ENCODE peak calls at places on chromosomes 5 and 9, in nine cellular contexts. L is gastrocnemius medialis; K is progenitor cell of endocrine pancreas; F is breast epithelium; Z is tibial nerve; R is heart right ventricle; Q is nephron progenitor cell; H is CD4-positive, alpha-beta T cell; J is WTC11. S is an unnamed sample.

GRCh38 chr9:6902423-6902822 is 144.7 kb downstream of the KDM4C start:
- DNase-seq in L (no peak), K (no peak), F (no peak), Z (no peak), R (no peak), Q (no peak), H (no peak), J (no peak), S (no peak)

GRCh38 chr9:135448570-135449180 is 30.9 kb upstream of the PPP1R26 start:
- DNase-seq in L (no peak), K (no peak), F (no peak), Z (no peak), R (no peak), Q (no peak), H (no peak), J (no peak), S (no peak)

GRCh38 chr9:110742741-110743371 is 74.3 kb downstream of the MUSK start:
- DNase-seq in L (no peak), K (no peak), F (no peak), Z (no peak), R (no peak), Q (no peak), H (no peak), J (peak; percentile 19), S (no peak)

GRCh38 chr9:109088221-109088620 is 31.5 kb downstream of the TMEM245 start:
- DNase-seq in L (no peak), K (no peak), F (no peak), Z (no peak), R (no peak), Q (no peak), H (no peak), J (no peak), S (no peak)

GRCh38 chr5:38497946-38498345 is 58.5 kb downstream of the LIFR start:
- DNase-seq in L (no peak), K (no peak), F (no peak), Z (no peak), R (no peak), Q (no peak), H (no peak), J (no peak), S (no peak)

GRCh38 chr9:130871395-130872057 is 25.1 kb downstream of the QRFP start:
- DNase-seq in L (no peak), K (no peak), F (no peak), Z (no peak), R (no peak), Q (no peak), H (no peak), J (no peak), S (no peak)

GRCh38 chr5:43207601-43208000 is 15.6 kb downstream of the NIM1K start:
- DNase-seq in L (no peak), K (no peak), F (no peak), Z (no peak), R (no peak), Q (no peak), H (no peak), J (no peak), S (no peak)

GRCh38 chr9:121321039-121321503 is 49.0 kb downstream of the STOM start:
- DNase-seq in L (no peak), K (no peak), F (no peak), Z (no peak), R (no peak), Q (no peak), H (no peak), J (no peak), S (no peak)

GRCh38 chr9:106758911-106759310 is 104.1 kb upstream of the ZNF462 start:
- DNase-seq in L (no peak), K (no peak), F (no peak), Z (no peak), R (no peak), Q (no peak), H (no peak), J (no peak), S (no peak)

GRCh38 chr5:146344155-146345118 is 5.8 kb downstream of the POU4F3 start:
- DNase-seq in L (no peak), K (no peak), F (no peak), Z (no peak), R (peak; percentile 18), Q (peak; percentile 78), H (no peak), J (peak; percentile 91), S (no peak)

GRCh38 chr5:178208540-178209227 is 4.4 kb downstream of the HNRNPAB start:
- DNase-seq in L (no peak), K (no peak), F (peak; percentile 12), Z (no peak), R (no peak), Q (no peak), H (no peak), J (peak; percentile 9), S (no peak)
- TF ChIP-seq CTCF in L (no peak), K (peak; percentile 32), F (no peak), Z (no peak), R (no peak), Q (peak; percentile 17), H (no peak), J (no peak), S (no peak)

GRCh38 chr5:180621311-180621710 is 28.1 kb downstream of the FLT4 start:
- DNase-seq in L (no peak), K (no peak), F (no peak), Z (no peak), R (no peak), Q (no peak), H (no peak), J (no peak), S (no peak)

GRCh38 chr5:180619563-180619915 is 28.2 kb upstream of the SCGB3A1 start:
- DNase-seq in L (no peak), K (no peak), F (no peak), Z (no peak), R (no peak), Q (no peak), H (no peak), J (no peak), S (no peak)

GRCh38 chr5:180620014-180620413 is 28.7 kb upstream of the SCGB3A1 start:
- DNase-seq in L (no peak), K (no peak), F (no peak), Z (no peak), R (no peak), Q (no peak), H (no peak), J (no peak), S (no peak)

GRCh38 chr5:180618487-180618829 is 27.2 kb upstream of the SCGB3A1 start:
- DNase-seq in L (no peak), K (no peak), F (no peak), Z (no peak), R (no peak), Q (no peak), H (no peak), J (no peak), S (no peak)

DNA sequence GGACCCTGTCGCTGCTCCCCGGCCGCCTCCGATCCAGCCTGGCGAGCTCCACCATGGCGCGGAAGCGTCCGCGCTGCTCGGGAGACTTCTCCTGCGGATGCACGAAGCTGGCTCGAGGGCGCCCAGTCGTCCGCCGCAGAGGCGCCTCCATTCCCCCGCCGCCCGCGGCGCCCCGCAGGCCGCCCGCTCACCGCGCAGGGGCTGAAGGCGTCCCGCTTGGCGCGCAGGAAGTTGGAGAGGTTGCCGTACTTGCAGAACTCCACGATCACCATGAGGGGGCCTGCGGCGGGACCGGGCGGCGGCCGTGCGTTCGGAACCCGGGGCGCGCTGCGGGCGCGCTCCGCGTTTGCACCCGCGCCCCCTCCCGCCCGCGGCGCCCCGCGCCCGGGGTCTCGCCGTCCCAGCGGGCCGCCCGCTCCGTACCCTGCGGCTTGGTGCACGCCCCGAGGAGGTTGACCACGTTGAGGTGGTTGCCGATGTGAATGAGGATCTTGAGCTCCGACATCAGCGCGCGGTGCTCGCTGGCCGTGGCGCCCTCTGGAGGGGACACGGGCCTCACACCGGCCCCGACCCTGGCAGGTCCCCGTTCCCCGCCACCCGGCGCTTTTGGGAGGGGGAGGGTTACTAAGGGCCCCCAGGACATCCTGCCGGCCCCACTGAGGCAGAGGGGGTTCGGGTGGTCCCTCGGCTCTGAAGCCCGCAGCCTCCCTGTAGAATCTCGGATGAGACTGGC is 27.7 kb upstream of the SCGB3A1 start:
- DNase-seq in L (no peak), K (peak; percentile 44), F (no peak), Z (no peak), R (no peak), Q (peak; percentile 79), H (no peak), J (peak; percentile 76), S (peak; percentile 44)
- TF ChIP-seq CTCF in L (no peak), K (peak; percentile 64), F (no peak), Z (no peak), R (no peak), Q (peak; percentile 45), H (no peak), J (peak; percentile 36), S (no peak)

DNA sequence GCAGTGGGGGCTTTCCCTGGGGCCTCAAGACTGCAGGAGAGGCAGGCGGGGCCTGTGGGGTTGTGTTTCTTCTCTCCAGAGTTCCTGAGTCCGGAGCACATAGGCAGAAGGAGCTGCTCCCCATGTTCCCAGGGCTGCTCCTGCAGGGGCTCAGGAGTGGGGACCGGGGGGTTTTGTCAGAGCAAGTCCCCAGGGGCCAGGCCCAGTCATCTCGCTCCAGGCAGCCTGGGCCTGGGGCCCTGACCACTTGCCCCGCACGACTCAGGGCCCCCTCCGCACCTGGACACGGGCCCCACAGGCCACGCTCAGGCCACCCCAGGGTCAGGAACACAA is 22.0 kb upstream of the SLC6A19 start:
- DNase-seq in L (no peak), K (no peak), F (no peak), Z (no peak), R (peak; percentile 9), Q (no peak), H (no peak), J (no peak), S (no peak)
- TF ChIP-seq CTCF in L (no peak), K (no peak), F (no peak), Z (no peak), R (no peak), Q (no peak), H (no peak), J (no peak), S (no peak)

GRCh38 chr5:149151717-149152116 is 10.4 kb downstream of the ABLIM3 start:
- DNase-seq in L (no peak), K (no peak), F (no peak), Z (no peak), R (no peak), Q (no peak), H (no peak), J (no peak), S (no peak)
- TF ChIP-seq CTCF in L (peak; percentile 19), K (peak; percentile 38), F (no peak), Z (no peak), R (peak; percentile 26), Q (no peak), H (no peak), J (no peak), S (peak; percentile 29)

GRCh38 chr5:178861627-178862026 is 1.9 kb downstream of the ZNF354B start:
- DNase-seq in L (no peak), K (no peak), F (no peak), Z (no peak), R (no peak), Q (no peak), H (no peak), J (no peak), S (no peak)

GRCh38 chr5:178854284-178854683 is 5.5 kb upstream of the ZNF354B start:
- DNase-seq in L (no peak), K (no peak), F (no peak), Z (no peak), R (no peak), Q (no peak), H (no peak), J (no peak), S (no peak)

GRCh38 chr5:178859625-178860521 is at the start of gene ZNF354B:
- DNase-seq in L (peak; percentile 86), K (peak; percentile 78), F (peak; percentile 82), Z (peak; percentile 71), R (peak; percentile 88), Q (peak; percentile 85), H (peak; percentile 65), J (peak; percentile 91), S (peak; percentile 81)
- TF ChIP-seq CTCF in L (no peak), K (no peak), F (peak; percentile 11), Z (peak; percentile 27), R (peak; percentile 35), Q (no peak), H (no peak), J (no peak), S (no peak)